ENCODE peak calls at places on chromosomes 1 and 21, in four cellular contexts. L is endothelial cell, A is hepatocyte, R is NCI-H1694 treated with DMSO at 0.1 percent for 48 hours. P is an unnamed sample.

GRCh38 chr1:212595787-212596714 is 12.5 kb upstream of the ATF3 start:
- DNase-seq in L (peak), A (peak), R (no peak), P (peak)

GRCh38 chr1:910881-911721 is 12.6 kb upstream of the SAMD11 start:
- DNase-seq in L (peak), A (peak), R (no peak), P (peak)

GRCh38 chr1:22676916-22677601 is 24.0 kb downstream of the C1QB start:
- DNase-seq in L (no peak), A (no peak), R (no peak), P (no peak)

GRCh38 chr21:39313042-39313456 is 383 bp downstream of the BRWD1 start:
- DNase-seq in L (peak), A (no peak), R (no peak), P (no peak)

GRCh38 chr1:20266642-20267041 is 24.0 kb upstream of the VWA5B1 start:
- DNase-seq in L (no peak), A (no peak), R (no peak), P (no peak)

GRCh38 chr1:41655632-41656031 is 171.1 kb upstream of the EDN2 start:
- DNase-seq in L (no peak), A (no peak), R (no peak), P (no peak)

GRCh38 chr1:62725255-62725654 is 37.1 kb upstream of the DOCK7 start:
- DNase-seq in L (no peak), A (no peak), R (no peak), P (no peak)

GRCh38 chr21:39114871-39115658 is 68.2 kb downstream of the PSMG1 start:
- DNase-seq in L (no peak), A (no peak), R (no peak), P (peak)

GRCh38 chr1:53735681-53736080 is 3.3 kb downstream of the GLIS1 start:
- DNase-seq in L (no peak), A (no peak), R (no peak), P (no peak)

GRCh38 chr1:204575221-204576190 is 59.3 kb downstream of the MDM4 start:
- DNase-seq in L (no peak), A (no peak), R (no peak), P (no peak)

GRCh38 chr21:34074283-34075098 is 1.1 kb downstream of the MRPS6 start:
- DNase-seq in L (peak), A (peak), R (no peak), P (no peak)

GRCh38 chr1:64036549-64036948 is 166.9 kb upstream of the UBE2U start:
- DNase-seq in L (no peak), A (no peak), R (no peak), P (no peak)

GRCh38 chr1:152110860-152111514 is 4.3 kb downstream of the TCHH start:
- DNase-seq in L (peak), A (peak), R (no peak), P (no peak)

GRCh38 chr21:43269461-43269860 is 100.7 kb downstream of the CRYAA start:
- DNase-seq in L (peak), A (no peak), R (no peak), P (no peak)

GRCh38 chr21:42616366-42617340 is 36.8 kb upstream of the PDE9A start:
- DNase-seq in L (no peak), A (no peak), R (no peak), P (no peak)

GRCh38 chr1:241641748-241642592 is 1.8 kb upstream of the CHML start:
- DNase-seq in L (no peak), A (peak), R (no peak), P (peak)

GRCh38 chr1:241834733-241835377 is 13.1 kb upstream of the EXO1 start:
- DNase-seq in L (no peak), A (peak), R (peak), P (peak)

GRCh38 chr1:118960567-118961136 is 27.5 kb downstream of the TBX15 start:
- DNase-seq in L (no peak), A (peak), R (no peak), P (peak)

GRCh38 chr1:112337028-112337531 is 58.9 kb upstream of the CTTNBP2NL start:
- DNase-seq in L (peak), A (peak), R (no peak), P (no peak)

P was measured in renal cortical epithelial cell.